ENCODE peak calls at places on chromosomes 16 and 17, in four cellular contexts. J, B, R and O are unnamed samples.

GRCh38 chr16:85988723-85989313 is 89.9 kb downstream of the IRF8 start:
- DNase-seq in J (no peak), R (no peak), B (no peak), O (no peak)

GRCh38 chr17:1709971-1710806 is at the start of gene TLCD2:
- DNase-seq in B (peak), J (peak), R (peak), O (peak)

GRCh38 chr17:50110591-50111349 is 15.6 kb downstream of the PDK2 start:
- DNase-seq in R (no peak), J (no peak), B (no peak), O (no peak)

GRCh38 chr17:81489012-81489968 is 23.3 kb downstream of the ACTG1 start:
- DNase-seq in R (no peak), B (no peak), J (no peak), O (no peak)

GRCh38 chr17:57368637-57369336 is 112.5 kb downstream of the MSI2 start:
- DNase-seq in J (no peak), R (no peak), B (no peak), O (no peak)

GRCh38 chr17:19727466-19728113 is 11.2 kb upstream of the SLC47A2 start:
- DNase-seq in B (no peak), R (no peak), J (peak), O (no peak)

GRCh38 chr17:50209133-50209471 is 7.7 kb upstream of the COL1A1 start:
- DNase-seq in R (no peak), J (no peak), B (no peak), O (no peak)

GRCh38 chr17:63832014-63832413 is 4.6 kb upstream of the FTSJ3 start:
- DNase-seq in J (no peak), R (no peak), B (no peak), O (no peak)

GRCh38 chr17:28416703-28417311 is 10.8 kb upstream of the SLC46A1 start:
- DNase-seq in R (no peak), B (peak), J (peak), O (peak)

GRCh38 chr16:53559552-53559951 is 56.5 kb upstream of the AKTIP start:
- DNase-seq in B (no peak), R (no peak), J (no peak), O (no peak)

GRCh38 chr17:65268832-65269231 is 131.7 kb downstream of the RGS9 start:
- DNase-seq in R (no peak), B (no peak), J (no peak), O (no peak)

GRCh38 chr17:60599220-60599619 is 773 bp upstream of the PPM1D start:
- DNase-seq in R (no peak), J (no peak), B (no peak), O (no peak)

GRCh38 chr17:9050801-9051401 is 29.6 kb downstream of the NTN1 start:
- DNase-seq in B (no peak), J (no peak), R (no peak), O (no peak)

GRCh38 chr17:4998027-4998665 is 396 bp downstream of the KIF1C start:
- DNase-seq in J (no peak), B (peak), R (peak), O (peak)

GRCh38 chr17:71628306-71628705 is 492.5 kb upstream of the SOX9 start:
- DNase-seq in R (no peak), B (no peak), J (peak), O (no peak)

GRCh38 chr16:68921654-68922053 is 78.3 kb downstream of the TANGO6 start:
- DNase-seq in R (no peak), J (no peak), B (peak), O (no peak)

GRCh38 chr16:82814059-82814458 is 187.3 kb downstream of the CDH13 start:
- DNase-seq in R (no peak), J (no peak), B (no peak), O (no peak)

GRCh38 chr16:86578056-86578455 is 293 bp upstream of the FOXL1 start:
- DNase-seq in B (no peak), J (peak), R (no peak), O (no peak)

GRCh38 chr16:85777583-85778310 is 21.6 kb downstream of the EMC8 start:
- DNase-seq in B (no peak), R (no peak), J (no peak), O (no peak)

GRCh38 chr16:89170346-89171215 is 967 bp upstream of the CDH15 start:
- DNase-seq in J (no peak), R (peak), B (peak), O (peak)

GRCh38 chr17:72189781-72190593 is 69.2 kb downstream of the SOX9 start:
- DNase-seq in R (no peak), J (no peak), B (no peak), O (no peak)

GRCh38 chr16:49280022-49280741 is 1.5 kb downstream of the CBLN1 start:
- DNase-seq in B (no peak), R (no peak), J (no peak), O (no peak)

GRCh38 chr17:63066158-63066808 is 100.2 kb downstream of the TANC2 start:
- DNase-seq in R (no peak), B (no peak), J (no peak), O (no peak)

GRCh38 chr16:69105501-69106361 is at the start of gene HAS3:
- DNase-seq in R (peak), B (peak), J (peak), O (peak)

GRCh38 chr16:30184430-30185140 is 1.2 kb downstream of the CORO1A start:
- DNase-seq in R (peak), B (peak), J (no peak), O (peak)

GRCh38 chr17:29412780-29413565 is 22.8 kb downstream of the TAOK1 start:
- DNase-seq in B (no peak), J (peak), R (peak), O (no peak)

GRCh38 chr16:10114411-10114810 is 67.8 kb downstream of the GRIN2A start:
- DNase-seq in J (peak), R (no peak), B (no peak), O (no peak)

GRCh38 chr17:15510361-15510760 is 42.9 kb upstream of the CDRT4 start:
- DNase-seq in R (no peak), J (peak), B (no peak), O (no peak)

GRCh38 chr16:88282221-88283041 is 100.3 kb upstream of the ZNF469 start:
- DNase-seq in B (no peak), J (peak), R (no peak), O (no peak)

GRCh38 chr17:77331161-77331864 is 190.5 kb downstream of the SEC14L1 start:
- DNase-seq in R (peak), B (peak), J (peak), O (peak)
- H3K27ac ChIP-seq in R (peak), B (no peak), J (no peak), O (peak)

DNA sequence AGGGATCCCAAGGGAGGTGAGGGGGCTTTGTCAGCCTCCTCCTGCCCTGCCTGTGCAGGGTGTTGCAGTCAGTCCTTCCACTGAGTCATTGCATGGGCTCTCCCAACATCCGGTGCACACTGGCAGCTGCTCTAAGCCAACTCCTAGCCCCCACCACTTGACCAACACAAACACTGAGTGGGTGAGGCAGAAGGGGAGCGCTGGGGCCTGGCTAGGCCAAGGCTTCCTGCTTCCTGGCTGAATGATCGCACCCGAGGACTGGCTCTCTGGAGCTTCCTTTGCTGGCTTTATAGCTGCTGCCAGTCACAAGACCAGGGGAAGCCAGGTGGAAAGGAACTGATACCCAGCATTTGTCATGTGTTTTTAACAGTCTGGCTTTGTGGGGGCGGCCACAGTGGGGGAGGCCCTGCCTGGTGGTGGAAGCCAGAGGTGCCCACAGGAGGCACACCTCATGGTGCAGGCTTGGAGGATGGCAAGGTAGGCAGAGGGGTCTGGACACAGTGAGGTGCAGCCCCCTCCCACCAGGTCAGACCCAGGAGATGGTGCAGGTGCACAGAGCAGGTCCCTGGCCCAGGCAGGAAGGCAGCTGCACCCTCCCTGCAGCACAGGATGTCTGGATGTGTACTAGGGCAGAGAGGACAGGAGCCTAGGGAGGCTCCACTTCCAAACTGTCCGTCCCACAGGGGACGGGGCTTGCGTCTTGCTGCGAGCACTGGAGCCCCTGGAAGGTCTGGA is 6.9 kb downstream of the MPG start:
- DNase-seq in B (peak), J (peak), R (peak), O (no peak)
- H3K27ac ChIP-seq in B (peak), J (peak), R (peak), O (peak)

GRCh38 chr17:83107656-83108048 is 28.2 kb downstream of the METRNL start:
- DNase-seq in J (no peak), R (no peak), B (no peak), O (no peak)

GRCh38 chr17:83108709-83109108 is 29.3 kb downstream of the METRNL start:
- DNase-seq in J (no peak), B (no peak), R (no peak), O (no peak)

GRCh38 chr17:83109793-83110645 is 30.6 kb downstream of the METRNL start:
- DNase-seq in J (peak), B (peak), R (peak), O (peak)

GRCh38 chr17:83110755-83111154 is 31.3 kb downstream of the METRNL start:
- DNase-seq in J (peak), B (no peak), R (no peak), O (no peak)

GRCh38 chr17:83109386-83109785 is 30.0 kb downstream of the METRNL start:
- DNase-seq in J (no peak), B (no peak), R (no peak), O (no peak)
- H3K27ac ChIP-seq in J (no peak), B (no peak), R (peak), O (peak)

DNA sequence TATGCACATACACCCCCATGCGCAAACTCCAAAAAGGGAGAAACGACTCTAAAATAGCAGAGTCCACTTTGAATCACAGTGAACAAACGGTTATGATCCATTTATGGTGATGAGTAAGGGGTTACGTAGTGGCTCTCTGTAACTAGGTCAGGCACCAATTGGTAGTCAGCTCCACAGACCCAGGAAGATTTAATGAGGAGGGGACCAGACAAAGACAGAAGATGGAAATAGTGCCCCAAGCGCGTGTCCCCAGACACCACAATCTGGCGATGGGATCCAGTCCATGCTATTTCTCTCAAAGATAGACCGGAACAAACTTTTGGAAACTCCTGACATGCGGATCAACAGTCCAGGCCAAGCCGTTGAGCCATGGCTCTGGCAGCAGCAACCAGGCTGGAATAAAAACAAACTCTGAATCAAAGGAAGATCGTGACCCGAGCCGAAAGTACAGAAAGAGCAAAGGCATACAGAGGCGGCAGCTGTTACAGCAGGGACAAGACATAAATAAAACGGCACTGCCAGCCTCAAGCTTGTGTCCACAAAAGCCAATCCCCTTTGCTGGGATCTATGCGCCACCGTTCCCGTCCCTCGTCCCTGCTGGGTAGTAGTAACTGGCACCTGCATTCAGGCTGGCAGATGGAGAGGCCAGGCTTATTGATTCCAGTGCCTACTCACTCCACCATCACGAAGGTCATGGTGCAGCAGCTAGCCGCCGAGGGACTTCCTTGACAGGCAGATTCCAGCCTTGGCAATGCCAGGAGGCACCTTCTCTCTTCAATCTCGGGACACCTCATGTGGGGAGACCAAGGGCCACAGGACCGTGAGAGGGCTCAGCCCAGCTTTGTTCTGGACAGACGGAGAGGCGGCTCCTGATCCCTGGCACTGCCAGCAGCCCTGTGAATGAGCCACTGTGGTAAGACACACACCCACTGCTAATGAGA is 50.2 kb downstream of the CDH11 start:
- DNase-seq in J (peak), R (peak), B (no peak), O (no peak)
- H3K27ac ChIP-seq in J (peak), R (peak), B (no peak), O (peak)

GRCh38 chr17:17957584-17957916 is 14.7 kb downstream of the TOM1L2 start:
- DNase-seq in J (no peak), B (no peak), R (no peak), O (no peak)
- H3K27ac ChIP-seq in J (peak), B (peak), R (peak), O (peak)